ENCODE peak calls at places on chromosome 19, in five cellular contexts. Q is activated CD8-positive, alpha-beta memory T cell treated with anti-CD3 and anti-CD28 coated beads, Interleukin-2, amount 50 U/mL, for 4 hours; X is stimulated activated CD8-positive, alpha-beta memory T cell treated with anti-CD3 and anti-CD28 coated beads, Interleukin-15, amount 100 ng/mL, for 1 hour; S is EL; G is fibroblast of the aortic adventitia. N is an unnamed sample.

GRCh38 chr19:3115916-3116602 is 19.8 kb upstream of the GNA15 start:
- DNase-seq in X (no peak), S (peak; percentile 80), G (no peak), Q (no peak), N (no peak)

GRCh38 chr19:1214862-1215731 is 9.5 kb downstream of the STK11 start:
- DNase-seq in X (no peak), G (no peak), Q (no peak), S (peak; percentile 78), N (no peak)

GRCh38 chr19:40370997-40371801 is 18.8 kb downstream of the HIPK4 start:
- DNase-seq in S (no peak), G (no peak), Q (no peak), X (no peak), N (no peak)

GRCh38 chr19:35670686-35671085 is 4.4 kb downstream of the UPK1A start:
- DNase-seq in G (no peak), Q (no peak), X (no peak), S (no peak), N (no peak)

GRCh38 chr19:45357445-45357783 is 13.0 kb downstream of the ERCC2 start:
- DNase-seq in X (no peak), S (no peak), G (no peak), Q (no peak), N (no peak)

GRCh38 chr19:48135411-48135810 is 24.8 kb upstream of the PLA2G4C start:
- DNase-seq in G (no peak), X (no peak), Q (no peak), S (no peak), N (no peak)

GRCh38 chr19:48752511-48753365 is at the start of gene FUT1:
- DNase-seq in G (no peak), Q (no peak), S (peak; percentile 67), X (no peak), N (no peak)

GRCh38 chr19:40521276-40521675 is 54.5 kb downstream of the SPTBN4 start:
- DNase-seq in G (peak; percentile 55), Q (no peak), S (no peak), X (no peak), N (no peak)

GRCh38 chr19:46180701-46181385 is 32.8 kb downstream of the IGFL2 start:
- DNase-seq in X (no peak), S (peak; percentile 55), Q (no peak), G (peak; percentile 57), N (no peak)

GRCh38 chr19:2213799-2214198 is 22.3 kb downstream of the PLEKHJ1 start:
- DNase-seq in X (no peak), G (no peak), S (no peak), Q (no peak), N (no peak)

GRCh38 chr19:43725468-43725867 is 9.6 kb downstream of the IRGC start:
- DNase-seq in G (no peak), X (no peak), S (no peak), Q (no peak), N (no peak)

GRCh38 chr19:41785653-41786052 is 10.7 kb upstream of the CEACAM3 start:
- DNase-seq in S (peak; percentile 66), Q (peak; percentile 68), X (peak; percentile 32), G (peak; percentile 72), N (no peak)

GRCh38 chr19:46542428-46543230 is 47.0 kb upstream of the PNMA8B start:
- DNase-seq in Q (peak; percentile 81), G (peak; percentile 93), S (peak; percentile 87), X (peak; percentile 70), N (peak; percentile 85)

GRCh38 chr19:48329167-48329891 is 4.0 kb downstream of the EMP3 start:
- DNase-seq in Q (peak; percentile 41), G (peak; percentile 36), S (peak; percentile 59), X (no peak), N (no peak)